ENCODE peak calls at places on chromosomes 5 and 9, in four cellular contexts. One of them, this sample, is unnamed.
A peak's percentile ranks its signal among the peaks of the same experiment; 100 is the strongest.

GRCh38 chr5:76622973-76623596 is at the start of gene F2RL2:
- DNase-seq in H1: no peak
- DNase-seq in H9: peak; percentile 49
- DNase-seq in IMR-90: peak; percentile 93
- DNase-seq in this sample: peak; percentile 92

GRCh38 chr9:8857330-8858249 is 1058.0 kb upstream of the DMAC1 start:
- DNase-seq in H1: peak; percentile 83
- DNase-seq in H9: peak; percentile 74
- DNase-seq in IMR-90: no peak
- DNase-seq in this sample: peak; percentile 88

GRCh38 chr9:19181556-19181955 is 48.9 kb upstream of the DENND4C start:
- DNase-seq in H1: no peak
- DNase-seq in H9: no peak
- DNase-seq in IMR-90: no peak
- DNase-seq in this sample: no peak

GRCh38 chr5:65760504-65761275 is 38.7 kb downstream of the NLN start:
- DNase-seq in H1: no peak
- DNase-seq in H9: no peak
- DNase-seq in IMR-90: peak; percentile 13
- DNase-seq in this sample: no peak

GRCh38 chr5:32233220-32233695 is 59.1 kb upstream of the GOLPH3 start:
- DNase-seq in H1: no peak
- DNase-seq in H9: no peak
- DNase-seq in IMR-90: no peak
- DNase-seq in this sample: no peak

GRCh38 chr5:17105744-17106450 is 111.5 kb upstream of the BASP1 start:
- DNase-seq in H1: no peak
- DNase-seq in H9: no peak
- DNase-seq in IMR-90: peak; percentile 84
- DNase-seq in this sample: no peak

GRCh38 chr9:110900451-110900850 is 137.8 kb downstream of the LPAR1 start:
- DNase-seq in H1: no peak
- DNase-seq in H9: no peak
- DNase-seq in IMR-90: peak; percentile 53
- DNase-seq in this sample: no peak

GRCh38 chr5:172417983-172418630 is 36.2 kb downstream of the SH3PXD2B start:
- DNase-seq in H1: no peak
- DNase-seq in H9: no peak
- DNase-seq in IMR-90: peak; percentile 95
- DNase-seq in this sample: no peak

GRCh38 chr5:134608555-134608954 is 24.1 kb downstream of the SAR1B start:
- DNase-seq in H1: no peak
- DNase-seq in H9: no peak
- DNase-seq in IMR-90: no peak
- DNase-seq in this sample: no peak

GRCh38 chr5:134606726-134607125 is 25.9 kb downstream of the SAR1B start:
- DNase-seq in H1: no peak
- DNase-seq in H9: no peak
- DNase-seq in IMR-90: no peak
- DNase-seq in this sample: no peak

GRCh38 chr5:134610715-134611114 is 21.9 kb downstream of the SAR1B start:
- DNase-seq in H1: no peak
- DNase-seq in H9: no peak
- DNase-seq in IMR-90: no peak
- DNase-seq in this sample: no peak

GRCh38 chr5:134611515-134611914 is 21.1 kb downstream of the SAR1B start:
- DNase-seq in H1: no peak
- DNase-seq in H9: no peak
- DNase-seq in IMR-90: no peak
- DNase-seq in this sample: no peak

GRCh38 chr5:134609232-134609851 is 23.3 kb downstream of the SAR1B start:
- DNase-seq in H1: no peak
- DNase-seq in H9: no peak
- DNase-seq in IMR-90: no peak
- DNase-seq in this sample: no peak
- H3K56ac ChIP-seq in H1: no peak overlapping the region
- H3K56ac ChIP-seq in H9: no peak overlapping the region
- H3K56ac ChIP-seq in IMR-90: no peak overlapping the region
- H3K56ac ChIP-seq in this sample: no peak overlapping the region

DNA sequence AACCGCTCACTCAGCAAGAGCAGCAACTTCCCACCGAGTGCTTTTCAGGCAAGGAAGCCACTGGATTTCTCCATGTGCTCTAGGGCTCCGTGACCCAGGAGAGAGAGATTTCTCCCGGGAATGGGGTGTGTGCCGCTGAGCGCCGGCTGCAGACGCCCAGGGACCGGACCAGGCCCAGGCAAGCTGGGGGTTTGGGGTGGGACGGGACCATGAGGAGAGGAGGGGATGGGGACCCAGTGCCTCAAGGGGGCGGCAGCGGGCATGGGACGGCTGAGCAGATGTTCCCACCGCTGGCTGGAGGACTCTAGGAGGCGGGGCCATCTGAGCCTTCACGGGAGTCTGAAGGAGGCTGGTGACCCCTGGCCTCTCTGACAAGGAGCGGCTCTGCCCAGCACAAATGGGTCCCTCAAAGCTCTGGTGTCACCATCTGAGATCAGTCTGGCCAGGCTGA is 8.5 kb downstream of the LCN9 start:
- DNase-seq in H1: peak; percentile 86
- DNase-seq in H9: peak; percentile 87
- DNase-seq in IMR-90: no peak
- DNase-seq in this sample: peak; percentile 74
- H3K56ac ChIP-seq in H1: no peak overlapping the region
- H3K56ac ChIP-seq in H9: no peak overlapping the region
- H3K56ac ChIP-seq in IMR-90: no peak overlapping the region
- H3K56ac ChIP-seq in this sample: peak overlapping the region; percentile 72

GRCh38 chr5:104513194-104513602 is 950.6 kb upstream of the NUDT12 start:
- DNase-seq in H1: no peak
- DNase-seq in H9: no peak
- DNase-seq in IMR-90: peak; percentile 77
- DNase-seq in this sample: peak; percentile 11

GRCh38 chr5:104513621-104514020 is 951.0 kb upstream of the NUDT12 start:
- DNase-seq in H1: no peak
- DNase-seq in H9: no peak
- DNase-seq in IMR-90: no peak
- DNase-seq in this sample: no peak

DNA sequence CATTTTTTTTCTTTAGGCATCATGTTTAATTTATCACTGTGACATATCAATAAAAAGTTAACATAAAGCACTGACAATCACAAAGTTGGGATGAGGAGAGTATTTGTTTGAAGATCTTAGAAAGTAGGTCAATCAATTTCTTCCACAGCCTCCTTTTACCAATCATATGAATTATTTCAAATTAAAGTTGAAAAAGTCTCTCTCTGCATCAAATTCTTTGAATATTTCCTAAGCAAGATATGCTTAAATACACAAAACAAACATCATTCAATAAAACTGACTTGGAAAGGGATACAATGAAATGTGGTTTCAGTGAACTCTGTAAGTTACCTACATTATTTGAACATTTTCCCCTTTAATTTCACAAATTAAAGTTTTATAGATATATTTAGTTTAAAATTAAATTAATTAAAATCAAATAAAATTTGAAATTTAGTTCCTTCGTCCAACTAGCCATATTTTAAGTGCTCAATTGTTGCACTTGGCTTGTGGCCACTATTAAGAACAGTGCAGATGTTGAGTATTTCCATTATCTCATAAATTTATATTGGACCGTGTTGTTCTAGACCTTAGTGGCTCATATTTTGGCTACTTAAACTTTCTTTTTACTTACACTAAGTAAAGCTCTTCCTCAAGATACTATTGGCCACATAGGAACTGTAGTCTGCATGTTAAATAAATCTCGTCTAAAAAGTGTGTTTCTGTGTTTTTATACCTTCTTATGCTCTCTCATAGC is 949.6 kb upstream of the NUDT12 start:
- DNase-seq in H1: no peak
- DNase-seq in H9: no peak
- DNase-seq in IMR-90: no peak
- DNase-seq in this sample: no peak
- H3K56ac ChIP-seq in H1: no peak overlapping the region
- H3K56ac ChIP-seq in H9: no peak overlapping the region
- H3K56ac ChIP-seq in IMR-90: no peak overlapping the region
- H3K56ac ChIP-seq in this sample: no peak overlapping the region

DNA sequence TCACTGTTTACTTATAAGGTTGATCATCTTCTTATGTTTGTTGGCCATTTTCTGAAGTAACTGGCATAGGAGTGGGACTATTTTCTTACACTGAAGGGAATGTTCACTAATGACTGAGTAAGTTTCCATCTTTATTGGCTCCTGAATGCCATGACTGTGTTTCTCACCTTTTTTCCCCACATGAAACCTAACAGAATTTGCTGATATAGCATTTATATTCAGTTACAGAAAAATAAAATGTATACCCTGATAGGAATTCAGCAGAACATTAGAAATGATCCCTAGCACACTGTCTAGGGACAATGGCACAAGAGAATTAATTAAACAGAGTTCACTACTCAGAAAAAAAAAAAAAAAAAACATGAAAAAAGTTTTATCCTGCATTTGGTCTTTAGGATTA is 1465.1 kb upstream of the C9orf72 start:
- DNase-seq in H1: no peak
- DNase-seq in H9: no peak
- DNase-seq in IMR-90: no peak
- DNase-seq in this sample: no peak
- H3K56ac ChIP-seq in H1: no peak overlapping the region
- H3K56ac ChIP-seq in H9: no peak overlapping the region
- H3K56ac ChIP-seq in IMR-90: no peak overlapping the region
- H3K56ac ChIP-seq in this sample: no peak overlapping the region

GRCh38 chr5:10559883-10560282 is 4.0 kb upstream of the ANKRD33B start:
- DNase-seq in H1: no peak
- DNase-seq in H9: no peak
- DNase-seq in IMR-90: no peak
- DNase-seq in this sample: peak; percentile 50

GRCh38 chr5:10564838-10565784 is 1.2 kb downstream of the ANKRD33B start:
- DNase-seq in H1: peak; percentile 69
- DNase-seq in H9: no peak
- DNase-seq in IMR-90: no peak
- DNase-seq in this sample: peak; percentile 34

GRCh38 chr5:10563940-10564837 is at the start of gene ANKRD33B:
- DNase-seq in H1: no peak
- DNase-seq in H9: peak; percentile 83
- DNase-seq in IMR-90: peak; percentile 63
- DNase-seq in this sample: peak; percentile 80

GRCh38 chr5:10563132-10563939 is 534 bp upstream of the ANKRD33B start:
- DNase-seq in H1: peak; percentile 84
- DNase-seq in H9: peak; percentile 72
- DNase-seq in IMR-90: peak; percentile 45
- DNase-seq in this sample: peak; percentile 81

GRCh38 chr5:10562202-10563131 is 1.4 kb upstream of the ANKRD33B start:
- DNase-seq in H1: peak; percentile 72
- DNase-seq in H9: no peak
- DNase-seq in IMR-90: peak; percentile 33
- DNase-seq in this sample: no peak
- H3K56ac ChIP-seq in H1: no peak overlapping the region
- H3K56ac ChIP-seq in H9: no peak overlapping the region
- H3K56ac ChIP-seq in IMR-90: no peak overlapping the region
- H3K56ac ChIP-seq in this sample: peak overlapping the region; percentile 88

DNA sequence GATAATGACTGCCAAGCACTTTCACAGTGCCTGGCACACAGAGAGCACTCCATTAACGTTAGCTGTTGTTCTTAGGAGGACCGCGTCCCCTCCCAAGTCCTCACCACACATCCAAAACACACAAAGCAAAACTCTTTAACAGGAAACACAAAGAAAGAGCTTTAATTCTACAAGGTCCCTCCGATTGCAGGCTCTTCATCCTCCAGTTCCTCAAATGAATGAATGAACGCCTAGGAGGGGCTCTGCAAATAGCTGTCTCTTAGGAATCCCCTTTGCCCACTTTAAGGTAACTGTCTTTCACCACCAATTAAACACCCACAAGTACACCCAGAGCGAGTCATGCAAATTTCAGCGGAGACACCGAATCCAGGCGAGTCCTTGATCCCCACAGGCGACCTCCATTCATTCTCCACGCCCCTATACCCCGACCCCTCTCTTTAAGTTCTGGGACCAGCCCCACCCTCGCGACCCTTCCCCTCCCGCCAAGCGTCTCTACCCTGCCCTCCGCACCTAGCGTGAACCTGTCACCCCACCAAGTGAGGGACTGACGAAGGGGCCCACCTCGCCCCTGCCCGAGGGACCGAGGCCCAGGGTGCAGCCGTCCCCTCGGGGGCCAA is 631 bp downstream of the TSC1 start:
- DNase-seq in H1: no peak
- DNase-seq in H9: no peak
- DNase-seq in IMR-90: no peak
- DNase-seq in this sample: peak; percentile 42
- H3K56ac ChIP-seq in H1: no peak overlapping the region
- H3K56ac ChIP-seq in H9: peak overlapping the region; percentile 86
- H3K56ac ChIP-seq in IMR-90: peak overlapping the region; percentile 64
- H3K56ac ChIP-seq in this sample: peak overlapping the region; percentile 96

DNA sequence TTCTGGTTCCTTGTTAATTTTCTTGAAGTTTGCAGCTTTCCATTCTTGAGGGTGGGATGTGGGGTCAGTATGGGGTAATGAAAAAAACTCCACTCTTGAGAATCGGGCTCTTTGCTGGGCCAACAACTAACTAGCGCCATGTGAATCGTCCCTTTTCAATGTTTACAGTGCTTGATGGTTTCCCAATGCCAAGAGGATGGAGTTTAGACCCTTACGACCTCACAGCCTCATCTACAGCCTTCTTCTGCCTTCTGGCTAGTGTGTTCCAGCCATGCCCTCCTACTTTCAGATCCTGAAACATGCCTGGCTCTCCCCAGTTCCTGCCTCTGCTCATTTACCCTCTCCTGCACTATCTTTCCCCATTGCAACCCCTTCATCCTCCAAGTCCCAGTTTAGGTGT is 20.8 kb upstream of the CAST start:
- DNase-seq in H1: no peak
- DNase-seq in H9: no peak
- DNase-seq in IMR-90: peak; percentile 57
- DNase-seq in this sample: no peak
- H3K56ac ChIP-seq in H1: no peak overlapping the region
- H3K56ac ChIP-seq in H9: no peak overlapping the region
- H3K56ac ChIP-seq in IMR-90: no peak overlapping the region
- H3K56ac ChIP-seq in this sample: no peak overlapping the region

GRCh38 chr5:161960314-161960713 is 107.3 kb upstream of the GABRG2 start:
- DNase-seq in H1: no peak
- DNase-seq in H9: no peak
- DNase-seq in IMR-90: no peak
- DNase-seq in this sample: no peak
- H3K56ac ChIP-seq in H1: no peak overlapping the region
- H3K56ac ChIP-seq in H9: no peak overlapping the region
- H3K56ac ChIP-seq in IMR-90: no peak overlapping the region
- H3K56ac ChIP-seq in this sample: no peak overlapping the region

GRCh38 chr5:141557681-141558136 is 61.1 kb downstream of the DIAPH1 start:
- DNase-seq in H1: peak; percentile 89
- DNase-seq in H9: peak; percentile 85
- DNase-seq in IMR-90: peak; percentile 100
- DNase-seq in this sample: peak; percentile 96
- H3K56ac ChIP-seq in H1: no peak overlapping the region
- H3K56ac ChIP-seq in H9: no peak overlapping the region
- H3K56ac ChIP-seq in IMR-90: peak overlapping the region; percentile 72
- H3K56ac ChIP-seq in this sample: peak overlapping the region; percentile 90

This sample was measured in mesendoderm.